ENCODE peak calls at places on chromosomes 7 and 10, in five cellular contexts. R is A549, L is mammary epithelial cell, C is gastrocnemius medialis, A is body of pancreas. X is an unnamed sample. For H3K9me3, the result is how much of the 10 kb centered on the place peaks cover.

GRCh38 chr10:22992075-22992474 is 64.2 kb downstream of the ARMC3 start:
- DNase-seq in R (no peak), L (no peak), C (no peak), A (no peak), X (no peak)

GRCh38 chr10:87706731-87707130 is 47.1 kb downstream of the PAPSS2 start:
- DNase-seq in R (no peak), L (no peak), C (no peak), A (no peak), X (no peak)

GRCh38 chr7:7157887-7158271 is 24.5 kb upstream of the C1GALT1 start:
- DNase-seq in R (no peak), L (peak), C (no peak), A (no peak), X (peak)

GRCh38 chr7:42790196-42790595 is 121.7 kb downstream of the C7orf25 start:
- DNase-seq in R (no peak), L (peak), C (no peak), A (no peak), X (no peak)

GRCh38 chr7:4184653-4185052 is 497.4 kb upstream of the FOXK1 start:
- DNase-seq in R (no peak), L (no peak), C (no peak), A (no peak), X (no peak)

GRCh38 chr7:128446306-128446705 is 9.4 kb upstream of the HILPDA start:
- DNase-seq in R (no peak), L (no peak), C (no peak), A (no peak), X (no peak)

GRCh38 chr7:34747176-34747781 is 89.3 kb downstream of the NPSR1 start:
- DNase-seq in R (no peak), L (no peak), C (no peak), A (no peak), X (no peak)

GRCh38 chr7:43058271-43059066 is 54.0 kb upstream of the HECW1 start:
- DNase-seq in R (no peak), L (no peak), C (no peak), A (no peak), X (no peak)

GRCh38 chr10:107163904-107164861 is at the start of gene SORCS1:
- DNase-seq in R (no peak), L (no peak), C (no peak), A (peak), X (no peak)

GRCh38 chr10:15791816-15792524 is 68.3 kb downstream of the MINDY3 start:
- DNase-seq in R (no peak), L (no peak), C (no peak), A (no peak), X (no peak)

GRCh38 chr7:74289660-74290589 is 718 bp downstream of the CLIP2 start:
- DNase-seq in R (peak), L (no peak), C (no peak), A (peak), X (peak)

GRCh38 chr7:142482899-142483658 is 225.2 kb upstream of the PRSS58 start:
- DNase-seq in R (peak), L (peak), C (no peak), A (peak), X (peak)

GRCh38 chr10:89663144-89663543 is 18.1 kb upstream of the PANK1 start:
- DNase-seq in R (no peak), L (no peak), C (peak), A (no peak), X (no peak)

GRCh38 chr7:22557167-22557566 is 57.2 kb upstream of the STEAP1B start:
- DNase-seq in R (no peak), L (no peak), C (no peak), A (no peak), X (no peak)

GRCh38 chr10:72010234-72010992 is 46.2 kb downstream of the CHST3 start:
- DNase-seq in R (no peak), L (no peak), C (no peak), A (no peak), X (no peak)

GRCh38 chr10:125775491-125776106 is at the start of gene MMP21:
- DNase-seq in R (no peak), L (no peak), C (no peak), A (no peak), X (no peak)

GRCh38 chr10:97632949-97633884 is at the start of gene MORN4:
- DNase-seq in R (peak), L (peak), C (peak), A (peak), X (peak)

GRCh38 chr10:18332484-18332883 is 192.3 kb downstream of the CACNB2 start:
- DNase-seq in R (no peak), L (no peak), C (no peak), A (no peak), X (no peak)

GRCh38 chr10:127563718-127564553 is 14.8 kb downstream of the NPS start:
- DNase-seq in R (peak), L (peak), C (no peak), A (peak), X (no peak)

GRCh38 chr7:149385195-149385955 is 75.5 kb downstream of the ZNF777 start:
- DNase-seq in R (no peak), L (no peak), C (no peak), A (no peak), X (no peak)

GRCh38 chr7:93150200-93150835 is 2.1 kb upstream of the SAMD9L start:
- DNase-seq in R (peak), L (peak), C (no peak), A (no peak), X (no peak)

GRCh38 chr10:77641788-77642397 is 4.3 kb upstream of the KCNMA1 start:
- DNase-seq in R (peak), L (peak), C (no peak), A (peak), X (peak)

GRCh38 chr10:47337243-47337642 is 10.9 kb upstream of the RBP3 start:
- DNase-seq in R (no peak), L (no peak), C (no peak), A (no peak), X (no peak)

GRCh38 chr7:968205-968754 is 7.1 kb downstream of the COX19 start:
- DNase-seq in R (no peak), L (no peak), C (no peak), A (no peak), X (no peak)

GRCh38 chr7:114715907-114716306 is 206.0 kb upstream of the MDFIC start:
- DNase-seq in R (no peak), L (peak), C (no peak), A (no peak), X (no peak)

GRCh38 chr7:151456276-151456675 is 16.3 kb upstream of the CRYGN start:
- DNase-seq in R (no peak), L (no peak), C (no peak), A (no peak), X (no peak)

GRCh38 chr10:78927257-78927995 is 141.3 kb upstream of the ZMIZ1 start:
- DNase-seq in R (no peak), L (peak), C (no peak), A (no peak), X (no peak)

GRCh38 chr10:71725249-71725648 is 5.7 kb upstream of the C10orf105 start:
- DNase-seq in R (no peak), L (no peak), C (no peak), A (no peak), X (no peak)

GRCh38 chr10:120131183-120131582 is 238.7 kb downstream of the SEC23IP start:
- DNase-seq in R (peak), L (peak), C (no peak), A (no peak), X (no peak)
- H3K9me3 ChIP-seq in R (under half), L (under half), C (under half), A (under half), X (under half)

GRCh38 chr10:43980715-43981114 is 332.0 kb upstream of the ZNF32 start:
- DNase-seq in R (no peak), L (no peak), C (no peak), A (no peak), X (no peak)

GRCh38 chr10:43983405-43983804 is 334.7 kb upstream of the ZNF32 start:
- DNase-seq in R (no peak), L (no peak), C (no peak), A (no peak), X (no peak)

GRCh38 chr10:43981696-43982095 is 333.0 kb upstream of the ZNF32 start:
- DNase-seq in R (no peak), L (no peak), C (no peak), A (no peak), X (no peak)

GRCh38 chr10:43981232-43981631 is 332.6 kb upstream of the ZNF32 start:
- DNase-seq in R (no peak), L (no peak), C (no peak), A (no peak), X (no peak)

DNA sequence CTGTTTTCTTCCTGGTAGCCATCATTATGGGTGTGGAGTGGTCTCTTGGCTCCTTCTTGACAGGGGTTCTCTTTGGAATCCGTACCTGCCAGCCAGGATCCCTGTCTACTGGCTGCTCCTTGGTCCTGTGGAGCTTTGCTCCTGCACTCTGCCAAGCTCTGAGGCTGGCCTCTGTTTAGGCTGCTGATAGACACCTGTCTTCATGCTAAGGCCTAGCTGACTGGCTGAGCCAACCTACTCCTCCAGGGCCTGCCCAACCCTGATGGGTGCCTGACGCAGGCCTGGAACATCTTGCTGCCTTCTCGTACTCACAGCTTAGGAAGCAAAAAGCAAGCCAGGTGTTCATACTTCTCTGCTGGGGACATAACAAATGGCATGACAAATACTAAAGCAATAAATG is 333.6 kb upstream of the ZNF32 start:
- DNase-seq in R (no peak), L (no peak), C (no peak), A (no peak), X (no peak)
- H3K27ac ChIP-seq in R (no peak), L (no peak), C (no peak), A (no peak), X (no peak)

GRCh38 chr7:89474456-89474855 is 678.9 kb upstream of the TEX47 start:
- DNase-seq in R (no peak), L (no peak), C (no peak), A (no peak), X (no peak)
- H3K9me3 ChIP-seq in R (under half), L (under half), C (under half), A (under half), X (under half)

DNA sequence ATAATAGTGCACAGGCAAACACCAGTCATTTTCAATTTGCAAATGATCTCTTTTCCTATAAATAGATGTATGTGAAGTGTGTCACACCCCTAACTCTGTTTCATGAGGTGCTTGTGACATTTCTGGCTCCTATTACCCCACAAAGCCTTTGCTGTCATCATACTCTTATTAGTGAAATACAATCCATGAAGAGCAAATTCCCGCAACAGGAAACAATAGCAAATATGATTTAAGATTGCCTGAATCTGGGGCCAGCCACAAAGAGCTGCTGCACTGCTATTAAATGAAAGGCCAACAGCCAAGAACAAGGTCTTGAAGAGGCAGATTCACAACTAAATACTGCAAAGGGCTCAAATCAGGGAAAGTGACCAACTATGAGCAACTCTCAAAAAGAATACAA is 96.3 kb upstream of the CAV2 start:
- DNase-seq in R (no peak), L (no peak), C (no peak), A (no peak), X (no peak)
- H3K27ac ChIP-seq in R (no peak), L (no peak), C (no peak), A (no peak), X (no peak)

GRCh38 chr10:1399431-1400120 is 337.7 kb downstream of the ADARB2 start:
- DNase-seq in R (no peak), L (no peak), C (no peak), A (no peak), X (no peak)
- H3K9me3 ChIP-seq in R (under half), L (under half), C (under half), A (under half), X (under half)

DNA sequence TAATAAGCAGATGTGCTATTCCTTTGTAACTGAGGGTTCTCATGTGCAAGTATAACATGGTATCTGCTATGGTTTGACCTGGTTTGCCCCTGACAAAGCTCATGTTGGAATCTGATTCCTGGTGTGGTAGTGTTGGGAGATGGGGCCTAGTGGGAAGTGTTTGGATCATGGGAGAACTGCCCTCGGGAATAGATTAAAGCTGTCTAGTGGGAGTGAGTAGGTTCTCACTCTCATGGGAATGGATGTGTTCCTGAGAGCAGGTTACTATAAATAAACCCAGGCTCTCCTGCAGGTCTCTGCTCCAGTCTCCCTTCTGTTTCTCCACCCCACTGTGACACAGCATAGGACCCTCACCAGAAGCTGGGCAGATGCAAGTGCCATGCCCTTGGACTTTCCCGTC is 97.7 kb downstream of the ATE1 start:
- DNase-seq in R (no peak), L (no peak), C (no peak), A (no peak), X (no peak)
- H3K27ac ChIP-seq in R (no peak), L (no peak), C (no peak), A (no peak), X (no peak)

GRCh38 chr10:131402771-131403723 is 91.5 kb upstream of the TCERG1L start:
- DNase-seq in R (no peak), L (no peak), C (no peak), A (no peak), X (no peak)

GRCh38 chr10:131403936-131404335 is 92.4 kb upstream of the TCERG1L start:
- DNase-seq in R (no peak), L (no peak), C (no peak), A (no peak), X (no peak)

GRCh38 chr10:131406676-131407392 is 95.3 kb upstream of the TCERG1L start:
- DNase-seq in R (no peak), L (no peak), C (no peak), A (no peak), X (no peak)

GRCh38 chr10:131400518-131400917 is 89.0 kb upstream of the TCERG1L start:
- DNase-seq in R (no peak), L (no peak), C (no peak), A (no peak), X (no peak)

DNA sequence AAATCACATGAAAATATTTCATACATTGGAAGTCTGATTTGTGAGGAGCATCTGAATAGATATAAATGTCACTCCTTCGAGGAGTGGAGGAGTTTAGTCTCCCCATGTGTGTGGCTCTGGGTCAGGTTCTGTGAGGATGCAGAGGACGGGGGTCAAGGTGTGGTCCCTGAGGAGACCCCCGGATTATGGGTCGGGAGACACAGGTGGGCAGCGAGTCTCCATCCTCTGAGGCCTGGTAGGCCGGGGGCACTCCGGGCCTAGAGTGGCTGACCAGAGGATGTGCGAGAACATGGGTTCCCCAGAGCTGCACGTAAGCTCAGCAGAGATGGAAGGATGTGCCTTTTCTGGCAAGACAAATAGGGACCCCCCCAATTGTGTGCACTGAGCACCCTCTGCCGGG is 93.4 kb upstream of the TCERG1L start:
- DNase-seq in R (no peak), L (no peak), C (no peak), A (no peak), X (no peak)
- H3K9me3 ChIP-seq in R (under half), L (under half), C (under half), A (under half), X (under half)

X was measured in SJSA1.